ENCODE peak calls at places on chromosome 1, in eight cellular contexts. One of them, this sample, is unnamed.

GRCh38 chr1:101203812-101204540 is 32.8 kb upstream of the S1PR1 start:
- DNase-seq in GM03348: peak; percentile 11
- DNase-seq in T-helper 9 cell: no peak
- DNase-seq in fibroblast of pulmonary artery: peak; percentile 61
- DNase-seq in AG08395: peak; percentile 33
- DNase-seq in naive thymus-derived CD8-positive, alpha-beta T cell: no peak
- DNase-seq in T-helper 2 cell: no peak
- DNase-seq in ovary: no peak
- DNase-seq in this sample: no peak

GRCh38 chr1:81874461-81874860 is 73.7 kb downstream of the ADGRL2 start:
- DNase-seq in GM03348: no peak
- DNase-seq in T-helper 9 cell: no peak
- DNase-seq in fibroblast of pulmonary artery: no peak
- DNase-seq in AG08395: no peak
- DNase-seq in naive thymus-derived CD8-positive, alpha-beta T cell: no peak
- DNase-seq in T-helper 2 cell: no peak
- DNase-seq in ovary: no peak
- DNase-seq in this sample: no peak

GRCh38 chr1:82632164-82632563 is 831.4 kb downstream of the ADGRL2 start:
- DNase-seq in GM03348: no peak
- DNase-seq in T-helper 9 cell: no peak
- DNase-seq in fibroblast of pulmonary artery: no peak
- DNase-seq in AG08395: no peak
- DNase-seq in naive thymus-derived CD8-positive, alpha-beta T cell: no peak
- DNase-seq in T-helper 2 cell: no peak
- DNase-seq in ovary: no peak
- DNase-seq in this sample: peak; percentile 12

GRCh38 chr1:40662864-40663263 is 2.6 kb downstream of the RIMS3 start:
- DNase-seq in GM03348: no peak
- DNase-seq in T-helper 9 cell: no peak
- DNase-seq in fibroblast of pulmonary artery: no peak
- DNase-seq in AG08395: no peak
- DNase-seq in naive thymus-derived CD8-positive, alpha-beta T cell: no peak
- DNase-seq in T-helper 2 cell: no peak
- DNase-seq in ovary: no peak
- DNase-seq in this sample: no peak

GRCh38 chr1:160474392-160475242 is 48.4 kb downstream of the SLAMF6 start:
- DNase-seq in GM03348: no peak
- DNase-seq in T-helper 9 cell: no peak
- DNase-seq in fibroblast of pulmonary artery: no peak
- DNase-seq in AG08395: no peak
- DNase-seq in naive thymus-derived CD8-positive, alpha-beta T cell: no peak
- DNase-seq in T-helper 2 cell: peak; percentile 48
- DNase-seq in ovary: no peak
- DNase-seq in this sample: no peak

GRCh38 chr1:44806025-44806703 is 987 bp downstream of the DYNLT4 start:
- DNase-seq in GM03348: no peak
- DNase-seq in T-helper 9 cell: no peak
- DNase-seq in fibroblast of pulmonary artery: no peak
- DNase-seq in AG08395: no peak
- DNase-seq in naive thymus-derived CD8-positive, alpha-beta T cell: no peak
- DNase-seq in T-helper 2 cell: no peak
- DNase-seq in ovary: peak; percentile 57
- DNase-seq in this sample: no peak

GRCh38 chr1:214859647-214860046 is 222.9 kb upstream of the KCNK2 start:
- DNase-seq in GM03348: no peak
- DNase-seq in T-helper 9 cell: no peak
- DNase-seq in fibroblast of pulmonary artery: no peak
- DNase-seq in AG08395: no peak
- DNase-seq in naive thymus-derived CD8-positive, alpha-beta T cell: no peak
- DNase-seq in T-helper 2 cell: no peak
- DNase-seq in ovary: no peak
- DNase-seq in this sample: no peak

GRCh38 chr1:19450811-19451564 is 34.4 kb downstream of the CAPZB start:
- DNase-seq in GM03348: peak; percentile 82
- DNase-seq in T-helper 9 cell: no peak
- DNase-seq in fibroblast of pulmonary artery: peak; percentile 93
- DNase-seq in AG08395: peak; percentile 80
- DNase-seq in naive thymus-derived CD8-positive, alpha-beta T cell: no peak
- DNase-seq in T-helper 2 cell: no peak
- DNase-seq in ovary: peak; percentile 68
- DNase-seq in this sample: peak; percentile 93

GRCh38 chr1:90995495-90995894 is 26.3 kb downstream of the ZNF644 start:
- DNase-seq in GM03348: no peak
- DNase-seq in T-helper 9 cell: no peak
- DNase-seq in fibroblast of pulmonary artery: no peak
- DNase-seq in AG08395: no peak
- DNase-seq in naive thymus-derived CD8-positive, alpha-beta T cell: no peak
- DNase-seq in T-helper 2 cell: no peak
- DNase-seq in ovary: no peak
- DNase-seq in this sample: no peak